ENCODE peak calls at places on chromosomes 3 and 15, in six cellular contexts. One of them, this sample, is unnamed.

GRCh38 chr3:141368062-141368924 is at the start of gene ZBTB38:
- DNase-seq in psoas muscle: peak
- DNase-seq in nucleus accumbens: peak
- DNase-seq in stimulated activated CD4-positive, alpha-beta T cell treated with anti-CD3 and anti-CD28 coated beads, Interleukin-2, amount 100 ng/mL, for 24 hours: no peak
- DNase-seq in iPS-NIHi11: peak
- DNase-seq in cardiac muscle cell: peak
- DNase-seq in this sample: peak

GRCh38 chr15:67724679-67725365 is 100.5 kb upstream of the SKOR1 start:
- DNase-seq in psoas muscle: no peak
- DNase-seq in nucleus accumbens: no peak
- DNase-seq in stimulated activated CD4-positive, alpha-beta T cell treated with anti-CD3 and anti-CD28 coated beads, Interleukin-2, amount 100 ng/mL, for 24 hours: no peak
- DNase-seq in iPS-NIHi11: no peak
- DNase-seq in cardiac muscle cell: no peak
- DNase-seq in this sample: no peak

GRCh38 chr3:127072971-127073851 is 90.3 kb downstream of the PLXNA1 start:
- DNase-seq in psoas muscle: peak
- DNase-seq in nucleus accumbens: no peak
- DNase-seq in stimulated activated CD4-positive, alpha-beta T cell treated with anti-CD3 and anti-CD28 coated beads, Interleukin-2, amount 100 ng/mL, for 24 hours: no peak
- DNase-seq in iPS-NIHi11: no peak
- DNase-seq in cardiac muscle cell: no peak
- DNase-seq in this sample: no peak

GRCh38 chr3:73547427-73548036 is 77.2 kb downstream of the PDZRN3 start:
- DNase-seq in psoas muscle: no peak
- DNase-seq in nucleus accumbens: no peak
- DNase-seq in stimulated activated CD4-positive, alpha-beta T cell treated with anti-CD3 and anti-CD28 coated beads, Interleukin-2, amount 100 ng/mL, for 24 hours: no peak
- DNase-seq in iPS-NIHi11: no peak
- DNase-seq in cardiac muscle cell: no peak
- DNase-seq in this sample: no peak

GRCh38 chr3:133574260-133574881 is 885 bp downstream of the CDV3 start:
- DNase-seq in psoas muscle: peak
- DNase-seq in nucleus accumbens: no peak
- DNase-seq in stimulated activated CD4-positive, alpha-beta T cell treated with anti-CD3 and anti-CD28 coated beads, Interleukin-2, amount 100 ng/mL, for 24 hours: peak
- DNase-seq in iPS-NIHi11: peak
- DNase-seq in cardiac muscle cell: peak
- DNase-seq in this sample: peak

GRCh38 chr3:185069583-185070030 is 83.3 kb downstream of the C3orf70 start:
- DNase-seq in psoas muscle: no peak
- DNase-seq in nucleus accumbens: no peak
- DNase-seq in stimulated activated CD4-positive, alpha-beta T cell treated with anti-CD3 and anti-CD28 coated beads, Interleukin-2, amount 100 ng/mL, for 24 hours: no peak
- DNase-seq in iPS-NIHi11: peak
- DNase-seq in cardiac muscle cell: peak
- DNase-seq in this sample: peak

GRCh38 chr3:187321766-187322165 is 30.2 kb upstream of the MASP1 start:
- DNase-seq in psoas muscle: no peak
- DNase-seq in nucleus accumbens: no peak
- DNase-seq in stimulated activated CD4-positive, alpha-beta T cell treated with anti-CD3 and anti-CD28 coated beads, Interleukin-2, amount 100 ng/mL, for 24 hours: no peak
- DNase-seq in iPS-NIHi11: no peak
- DNase-seq in cardiac muscle cell: no peak
- DNase-seq in this sample: no peak

GRCh38 chr15:70096215-70096974 is 1.3 kb downstream of the TLE3 start:
- DNase-seq in psoas muscle: peak
- DNase-seq in nucleus accumbens: peak
- DNase-seq in stimulated activated CD4-positive, alpha-beta T cell treated with anti-CD3 and anti-CD28 coated beads, Interleukin-2, amount 100 ng/mL, for 24 hours: peak
- DNase-seq in iPS-NIHi11: no peak
- DNase-seq in cardiac muscle cell: peak
- DNase-seq in this sample: no peak

GRCh38 chr15:25807063-25807462 is 56.1 kb downstream of the ATP10A start:
- DNase-seq in psoas muscle: no peak
- DNase-seq in nucleus accumbens: no peak
- DNase-seq in stimulated activated CD4-positive, alpha-beta T cell treated with anti-CD3 and anti-CD28 coated beads, Interleukin-2, amount 100 ng/mL, for 24 hours: no peak
- DNase-seq in iPS-NIHi11: no peak
- DNase-seq in cardiac muscle cell: no peak
- DNase-seq in this sample: no peak

GRCh38 chr3:11452988-11453847 is 181.0 kb downstream of the ATG7 start:
- DNase-seq in psoas muscle: no peak
- DNase-seq in nucleus accumbens: peak
- DNase-seq in stimulated activated CD4-positive, alpha-beta T cell treated with anti-CD3 and anti-CD28 coated beads, Interleukin-2, amount 100 ng/mL, for 24 hours: no peak
- DNase-seq in iPS-NIHi11: no peak
- DNase-seq in cardiac muscle cell: no peak
- DNase-seq in this sample: peak

GRCh38 chr3:51024765-51025681 is 350.3 kb downstream of the DOCK3 start:
- DNase-seq in psoas muscle: peak
- DNase-seq in nucleus accumbens: no peak
- DNase-seq in stimulated activated CD4-positive, alpha-beta T cell treated with anti-CD3 and anti-CD28 coated beads, Interleukin-2, amount 100 ng/mL, for 24 hours: peak
- DNase-seq in iPS-NIHi11: peak
- DNase-seq in cardiac muscle cell: peak
- DNase-seq in this sample: no peak

GRCh38 chr3:18987070-18987469 is 161.2 kb upstream of the KCNH8 start:
- DNase-seq in psoas muscle: no peak
- DNase-seq in nucleus accumbens: no peak
- DNase-seq in stimulated activated CD4-positive, alpha-beta T cell treated with anti-CD3 and anti-CD28 coated beads, Interleukin-2, amount 100 ng/mL, for 24 hours: no peak
- DNase-seq in iPS-NIHi11: no peak
- DNase-seq in cardiac muscle cell: no peak
- DNase-seq in this sample: no peak

GRCh38 chr3:56792201-56792600 is 9.5 kb downstream of the ARHGEF3 start:
- DNase-seq in psoas muscle: peak
- DNase-seq in nucleus accumbens: no peak
- DNase-seq in stimulated activated CD4-positive, alpha-beta T cell treated with anti-CD3 and anti-CD28 coated beads, Interleukin-2, amount 100 ng/mL, for 24 hours: no peak
- DNase-seq in iPS-NIHi11: no peak
- DNase-seq in cardiac muscle cell: no peak
- DNase-seq in this sample: peak

GRCh38 chr15:92780816-92781215 is 119.3 kb upstream of the CHD2 start:
- DNase-seq in psoas muscle: no peak
- DNase-seq in nucleus accumbens: peak
- DNase-seq in stimulated activated CD4-positive, alpha-beta T cell treated with anti-CD3 and anti-CD28 coated beads, Interleukin-2, amount 100 ng/mL, for 24 hours: no peak
- DNase-seq in iPS-NIHi11: no peak
- DNase-seq in cardiac muscle cell: no peak
- DNase-seq in this sample: no peak

GRCh38 chr3:70249509-70250160 is 62.8 kb downstream of the MDFIC2 start:
- DNase-seq in psoas muscle: no peak
- DNase-seq in nucleus accumbens: no peak
- DNase-seq in stimulated activated CD4-positive, alpha-beta T cell treated with anti-CD3 and anti-CD28 coated beads, Interleukin-2, amount 100 ng/mL, for 24 hours: no peak
- DNase-seq in iPS-NIHi11: no peak
- DNase-seq in cardiac muscle cell: no peak
- DNase-seq in this sample: no peak

GRCh38 chr3:40873456-40873855 is 325.8 kb upstream of the CTNNB1 start:
- DNase-seq in psoas muscle: no peak
- DNase-seq in nucleus accumbens: no peak
- DNase-seq in stimulated activated CD4-positive, alpha-beta T cell treated with anti-CD3 and anti-CD28 coated beads, Interleukin-2, amount 100 ng/mL, for 24 hours: no peak
- DNase-seq in iPS-NIHi11: no peak
- DNase-seq in cardiac muscle cell: no peak
- DNase-seq in this sample: no peak

GRCh38 chr3:9448643-9449042 is 51.2 kb downstream of the SETD5 start:
- DNase-seq in psoas muscle: no peak
- DNase-seq in nucleus accumbens: no peak
- DNase-seq in stimulated activated CD4-positive, alpha-beta T cell treated with anti-CD3 and anti-CD28 coated beads, Interleukin-2, amount 100 ng/mL, for 24 hours: no peak
- DNase-seq in iPS-NIHi11: no peak
- DNase-seq in cardiac muscle cell: no peak
- DNase-seq in this sample: no peak

GRCh38 chr3:41102053-41102556 is 97.2 kb upstream of the CTNNB1 start:
- DNase-seq in psoas muscle: no peak
- DNase-seq in nucleus accumbens: no peak
- DNase-seq in stimulated activated CD4-positive, alpha-beta T cell treated with anti-CD3 and anti-CD28 coated beads, Interleukin-2, amount 100 ng/mL, for 24 hours: no peak
- DNase-seq in iPS-NIHi11: no peak
- DNase-seq in cardiac muscle cell: no peak
- DNase-seq in this sample: peak

GRCh38 chr3:178748874-178749273 is 212.6 kb downstream of the KCNMB2 start:
- DNase-seq in psoas muscle: no peak
- DNase-seq in nucleus accumbens: no peak
- DNase-seq in stimulated activated CD4-positive, alpha-beta T cell treated with anti-CD3 and anti-CD28 coated beads, Interleukin-2, amount 100 ng/mL, for 24 hours: no peak
- DNase-seq in iPS-NIHi11: no peak
- DNase-seq in cardiac muscle cell: no peak
- DNase-seq in this sample: no peak

GRCh38 chr3:177703788-177704187 is 506.5 kb upstream of the TBL1XR1 start:
- DNase-seq in psoas muscle: no peak
- DNase-seq in nucleus accumbens: no peak
- DNase-seq in stimulated activated CD4-positive, alpha-beta T cell treated with anti-CD3 and anti-CD28 coated beads, Interleukin-2, amount 100 ng/mL, for 24 hours: no peak
- DNase-seq in iPS-NIHi11: no peak
- DNase-seq in cardiac muscle cell: no peak
- DNase-seq in this sample: no peak

GRCh38 chr3:186261638-186262037 is 100.4 kb downstream of the DGKG start:
- DNase-seq in psoas muscle: no peak
- DNase-seq in nucleus accumbens: no peak
- DNase-seq in stimulated activated CD4-positive, alpha-beta T cell treated with anti-CD3 and anti-CD28 coated beads, Interleukin-2, amount 100 ng/mL, for 24 hours: no peak
- DNase-seq in iPS-NIHi11: peak
- DNase-seq in cardiac muscle cell: peak
- DNase-seq in this sample: no peak

This sample was measured in HepG2.